ENCODE peak calls at places on chromosome 6, in six cellular contexts. L is neural progenitor cell, K is GM23338, J is GM23248, Z is PC-3, F is MM.1S. I is an unnamed sample.

GRCh38 chr6:83221886-83222479 is 28.8 kb downstream of the RWDD2A start:
- DNase-seq in L (peak; percentile 65), K (peak; percentile 75), J (peak; percentile 58), Z (peak; percentile 57), F (peak; percentile 42), I (no peak)

GRCh38 chr6:133748628-133749027 is 140.3 kb upstream of the TCF21 start:
- DNase-seq in L (no peak), K (no peak), J (peak; percentile 33), Z (no peak), F (no peak), I (no peak)

GRCh38 chr6:362231-362923 is 29.2 kb upstream of the IRF4 start:
- DNase-seq in L (no peak), K (no peak), J (no peak), Z (no peak), F (no peak), I (no peak)

GRCh38 chr6:169960003-169960344 is 208.6 kb downstream of the ERMARD start:
- DNase-seq in L (no peak), K (no peak), J (no peak), Z (no peak), F (no peak), I (no peak)

GRCh38 chr6:56073315-56073714 is 174.1 kb downstream of the COL21A1 start:
- DNase-seq in L (no peak), K (no peak), J (peak; percentile 74), Z (no peak), F (no peak), I (no peak)

GRCh38 chr6:145561095-145561820 is 174.1 kb downstream of the EPM2A start:
- DNase-seq in L (no peak), K (no peak), J (no peak), Z (peak; percentile 69), F (no peak), I (no peak)

GRCh38 chr6:69421986-69422385 is 374.8 kb downstream of the LMBRD1 start:
- DNase-seq in L (no peak), K (no peak), J (no peak), Z (no peak), F (no peak), I (no peak)

GRCh38 chr6:79467716-79468115 is 69.5 kb downstream of the LCA5 start:
- DNase-seq in L (peak; percentile 6), K (peak; percentile 25), J (peak; percentile 60), Z (no peak), F (no peak), I (no peak)

GRCh38 chr6:129251669-129252376 is 368.9 kb downstream of the LAMA2 start:
- DNase-seq in L (peak; percentile 69), K (peak; percentile 82), J (peak; percentile 80), Z (peak; percentile 83), F (peak; percentile 73), I (peak; percentile 64)

GRCh38 chr6:55069132-55069781 is 105.1 kb upstream of the HCRTR2 start:
- DNase-seq in L (peak; percentile 68), K (peak; percentile 75), J (peak; percentile 72), Z (peak; percentile 83), F (peak; percentile 41), I (no peak)

GRCh38 chr6:68634503-68635411 is at the start of gene ADGRB3:
- DNase-seq in L (peak; percentile 89), K (peak; percentile 79), J (peak; percentile 68), Z (peak; percentile 51), F (peak; percentile 90), I (no peak)

GRCh38 chr6:40936810-40937209 is 102.2 kb downstream of the UNC5CL start:
- DNase-seq in L (no peak), K (no peak), J (peak; percentile 87), Z (peak; percentile 71), F (no peak), I (peak; percentile 72)

GRCh38 chr6:35237466-35237865 is 22.1 kb upstream of the ZNF76 start:
- DNase-seq in L (no peak), K (no peak), J (no peak), Z (no peak), F (no peak), I (no peak)

DNA sequence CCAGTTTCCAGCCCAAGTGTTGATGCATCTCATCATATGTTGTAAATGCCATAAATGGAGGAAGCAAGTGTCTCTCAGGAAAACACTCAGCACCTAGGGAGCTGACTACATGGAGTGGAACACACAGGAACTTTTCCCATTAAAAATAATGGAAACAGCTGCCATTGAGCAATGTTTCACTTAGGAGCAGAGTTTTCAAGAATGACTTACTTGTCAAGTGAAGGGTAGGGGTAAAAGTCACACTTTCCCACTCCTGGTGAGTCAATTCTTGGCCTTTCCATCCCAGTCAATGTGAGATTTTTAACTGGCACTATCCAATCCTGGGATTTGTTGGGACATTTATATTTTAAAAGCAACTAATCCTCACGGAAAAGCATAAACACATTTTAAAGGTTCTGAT is 119.4 kb upstream of the ASF1A start:
- DNase-seq in L (no peak), K (no peak), J (peak; percentile 48), Z (no peak), F (no peak), I (peak; percentile 4)
- H3K4me2 ChIP-seq in L (no peak overlapping the region), K (no peak overlapping the region), J (no peak overlapping the region), Z (no peak overlapping the region), F (no peak overlapping the region), I (no peak overlapping the region)

GRCh38 chr6:119326291-119327005 is 23.1 kb downstream of the MAN1A1 start:
- DNase-seq in L (no peak), K (no peak), J (no peak), Z (no peak), F (no peak), I (no peak)
- H3F3A ChIP-seq in L (no peaks in the 10 kb centered on the region), K (no peaks in the 10 kb centered on the region), J (no peaks in the 10 kb centered on the region), Z (no peaks in the 10 kb centered on the region), F (peaks cover 3% of the 10 kb centered on the region), I (no peaks in the 10 kb centered on the region)

GRCh38 chr6:32879691-32880090 is 25.7 kb downstream of the PSMB9 start:
- DNase-seq in L (no peak), K (peak; percentile 15), J (no peak), Z (no peak), F (no peak), I (no peak)
- TF ChIP-seq EZH2 in L (no peak), K (no peak), J (no peak), Z (no peak), F (no peak), I (no peak)

GRCh38 chr6:113219783-113220182 is 637.4 kb upstream of the MARCKS start:
- DNase-seq in L (no peak), K (no peak), J (no peak), Z (no peak), F (no peak), I (no peak)

GRCh38 chr6:113220832-113221231 is 636.3 kb upstream of the MARCKS start:
- DNase-seq in L (no peak), K (no peak), J (no peak), Z (no peak), F (no peak), I (no peak)

GRCh38 chr6:113221850-113222249 is 635.3 kb upstream of the MARCKS start:
- DNase-seq in L (no peak), K (peak; percentile 6), J (no peak), Z (no peak), F (no peak), I (no peak)
- H3K4me2 ChIP-seq in L (no peak overlapping the region), K (no peak overlapping the region), J (no peak overlapping the region), Z (no peak overlapping the region), F (no peak overlapping the region), I (no peak overlapping the region)

DNA sequence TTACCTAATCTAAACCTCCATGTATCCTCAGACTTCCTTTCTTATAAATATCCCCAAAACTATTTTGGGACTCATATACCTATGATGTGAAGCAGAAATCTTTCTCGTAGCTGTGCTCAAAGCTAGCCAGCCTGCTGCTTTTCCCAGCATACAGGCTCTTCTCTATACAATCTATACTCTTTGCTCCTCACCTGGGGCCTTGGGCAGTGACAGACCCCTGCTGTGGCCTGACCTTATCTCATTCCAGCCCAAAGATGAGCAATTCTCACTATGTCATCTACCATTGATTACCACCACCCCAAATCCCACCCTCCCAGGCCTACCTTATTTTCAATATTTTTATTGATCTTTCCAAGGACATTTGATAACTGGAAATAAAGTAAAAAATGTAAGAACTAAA is 83.2 kb upstream of the FBXL4 start:
- DNase-seq in L (no peak), K (no peak), J (no peak), Z (no peak), F (no peak), I (no peak)
- H3F3A ChIP-seq in L (no peaks in the 10 kb centered on the region), K (no peaks in the 10 kb centered on the region), J (no peaks in the 10 kb centered on the region), Z (no peaks in the 10 kb centered on the region), F (no peaks in the 10 kb centered on the region), I (no peaks in the 10 kb centered on the region)

GRCh38 chr6:137542713-137543112 is 48.5 kb upstream of the OLIG3 start:
- DNase-seq in L (no peak), K (no peak), J (no peak), Z (no peak), F (peak; percentile 43), I (no peak)
- TF ChIP-seq EZH2 in L (no peak), K (no peak), J (no peak), Z (no peak), F (no peak), I (no peak)

DNA sequence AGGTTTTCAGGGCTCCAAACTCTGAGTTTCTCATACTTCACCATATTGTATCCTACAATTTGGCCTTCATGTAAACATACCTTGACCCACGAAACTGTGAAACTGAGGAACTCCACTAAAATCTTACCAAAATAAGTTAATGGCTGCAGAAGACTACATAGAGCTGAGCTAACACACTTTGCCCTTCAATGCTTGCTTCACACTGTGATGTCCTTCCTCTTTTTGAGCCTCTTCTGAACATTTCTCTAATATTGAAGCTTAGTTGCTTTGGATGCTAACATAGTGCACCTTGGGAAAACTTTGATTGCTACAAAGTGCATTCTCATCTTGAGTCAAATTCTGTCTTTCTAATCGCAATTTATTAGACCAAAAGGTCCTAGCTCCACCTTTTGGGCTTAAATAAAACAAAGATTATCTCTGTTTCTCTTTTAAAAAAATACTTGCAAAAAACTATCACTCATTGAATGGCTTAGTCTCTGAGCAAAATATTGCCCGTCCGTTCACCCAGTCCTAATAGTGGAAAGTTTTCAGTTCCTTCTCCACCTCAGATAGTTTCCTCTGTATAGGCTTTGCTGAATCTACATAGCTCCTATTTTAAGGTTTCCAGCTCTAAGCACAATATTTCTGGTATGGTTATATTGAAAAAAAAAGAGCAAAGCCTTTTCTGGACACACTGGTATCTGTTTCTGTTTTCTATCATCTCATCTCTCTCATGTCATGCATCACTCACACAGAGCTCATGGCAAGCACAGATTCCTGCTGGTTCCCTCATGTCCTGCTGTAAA is 494.6 kb downstream of the RFPL4B start:
- DNase-seq in L (no peak), K (no peak), J (no peak), Z (no peak), F (peak; percentile 38), I (no peak)
- H3K4me2 ChIP-seq in L (no peak overlapping the region), K (no peak overlapping the region), J (no peak overlapping the region), Z (no peak overlapping the region), F (peak overlapping the region; percentile 63), I (no peak overlapping the region)